ENCODE peak calls at places on chromosome 21, in seven cellular contexts. L, E, W, F, Q, H and M are unnamed samples.

GRCh38 chr21:27363719-27364479 is 397.0 kb upstream of the ADAMTS5 start:
- DNase-seq in L (no peak), E (no peak), W (no peak), F (no peak), Q (peak; percentile 6), H (no peak), M (no peak)

GRCh38 chr21:31182231-31183129 is 144.2 kb upstream of the KRTAP19-8 start:
- DNase-seq in L (no peak), E (no peak), W (peak; percentile 70), F (peak; percentile 48), Q (no peak), H (no peak), M (no peak)

GRCh38 chr21:46150073-46150472 is 5.3 kb downstream of the FTCD start:
- DNase-seq in L (no peak), E (no peak), W (no peak), F (no peak), Q (no peak), H (peak; percentile 69), M (no peak)

GRCh38 chr21:35394634-35395369 is 345.7 kb upstream of the RUNX1 start:
- DNase-seq in L (no peak), E (no peak), W (no peak), F (no peak), Q (no peak), H (no peak), M (peak; percentile 47)

GRCh38 chr21:26487981-26488480 is 85.1 kb downstream of the CYYR1 start:
- DNase-seq in L (no peak), E (no peak), W (no peak), F (no peak), Q (no peak), H (no peak), M (no peak)

GRCh38 chr21:32958288-32958992 is 67.3 kb upstream of the OLIG2 start:
- DNase-seq in L (peak; percentile 16), E (no peak), W (no peak), F (no peak), Q (no peak), H (no peak), M (peak; percentile 39)

GRCh38 chr21:28822882-28823335 is 169.8 kb downstream of the LTN1 start:
- DNase-seq in L (no peak), E (no peak), W (no peak), F (no peak), Q (peak; percentile 64), H (no peak), M (peak; percentile 38)

GRCh38 chr21:41321211-41321907 is 4.8 kb downstream of the FAM3B start:
- DNase-seq in L (peak; percentile 91), E (peak; percentile 82), W (peak; percentile 28), F (peak; percentile 4), Q (no peak), H (no peak), M (no peak)

GRCh38 chr21:25700741-25701140 is 34.0 kb downstream of the ATP5PF start:
- DNase-seq in L (no peak), E (no peak), W (no peak), F (no peak), Q (no peak), H (no peak), M (peak; percentile 82)

GRCh38 chr21:46061950-46062349 is 36.0 kb upstream of the COL6A2 start:
- DNase-seq in L (no peak), E (no peak), W (no peak), F (no peak), Q (no peak), H (peak; percentile 19), M (no peak)

GRCh38 chr21:18522181-18522771 is 118.7 kb upstream of the TMPRSS15 start:
- DNase-seq in L (peak; percentile 21), E (no peak), W (no peak), F (no peak), Q (no peak), H (no peak), M (peak; percentile 33)

GRCh38 chr21:39078322-39079065 is 104.8 kb downstream of the PSMG1 start:
- DNase-seq in L (no peak), E (no peak), W (no peak), F (no peak), Q (no peak), H (no peak), M (no peak)

GRCh38 chr21:18832950-18833349 is 429.4 kb upstream of the TMPRSS15 start:
- DNase-seq in L (no peak), E (no peak), W (no peak), F (no peak), Q (no peak), H (no peak), M (peak; percentile 5)

GRCh38 chr21:25813917-25814316 is 79.1 kb downstream of the GABPA start:
- DNase-seq in L (no peak), E (no peak), W (no peak), F (no peak), Q (no peak), H (no peak), M (no peak)

GRCh38 chr21:39000496-39000895 is 182.8 kb downstream of the PSMG1 start:
- DNase-seq in L (no peak), E (no peak), W (peak; percentile 65), F (no peak), Q (peak; percentile 33), H (no peak), M (peak; percentile 73)

GRCh38 chr21:14949603-14950002 is 115.2 kb downstream of the NRIP1 start:
- DNase-seq in L (no peak), E (no peak), W (no peak), F (no peak), Q (no peak), H (no peak), M (no peak)

GRCh38 chr21:41366522-41367151 is 4.8 kb downstream of the MX2 start:
- DNase-seq in L (peak; percentile 40), E (peak; percentile 25), W (peak; percentile 24), F (no peak), Q (peak; percentile 50), H (no peak), M (peak; percentile 36)

GRCh38 chr21:45335151-45335760 is 47.6 kb upstream of the POFUT2 start:
- DNase-seq in L (no peak), E (no peak), W (no peak), F (no peak), Q (no peak), H (peak; percentile 25), M (no peak)